ENCODE peak calls at places on chromosome 14, in six cellular contexts. D is amygdala; A is Calu3; Q is tibial artery; I is stimulated activated CD4-positive, alpha-beta T cell treated with anti-CD3 and anti-CD28 coated beads, Interleukin-15, amount 100 ng/mL, for 24 hours; B is activated naive CD8-positive, alpha-beta T cell treated with anti-CD3 and anti-CD28 coated beads for 36 hours. W is an unnamed sample.

GRCh38 chr14:73231874-73232851 is 5.1 kb upstream of the PAPLN start:
- DNase-seq in D (no peak), A (peak; percentile 60), Q (no peak), I (no peak), B (peak; percentile 24), W (no peak)

GRCh38 chr14:92897922-92898599 is 24.9 kb upstream of the CHGA start:
- DNase-seq in D (no peak), A (no peak), Q (no peak), I (peak; percentile 67), B (peak; percentile 64), W (no peak)

GRCh38 chr14:102047808-102048540 is 38.9 kb downstream of the HSP90AA1 start:
- DNase-seq in D (no peak), A (no peak), Q (no peak), I (no peak), B (no peak), W (no peak)

GRCh38 chr14:74077401-74077800 is 6.9 kb downstream of the ALDH6A1 start:
- DNase-seq in D (no peak), A (no peak), Q (no peak), I (no peak), B (no peak), W (no peak)

GRCh38 chr14:51917186-51917585 is 56.8 kb downstream of the GNG2 start:
- DNase-seq in D (no peak), A (no peak), Q (no peak), I (no peak), B (no peak), W (no peak)

GRCh38 chr14:94366146-94366887 is 22.1 kb downstream of the SERPINA1 start:
- DNase-seq in D (no peak), A (peak; percentile 36), Q (no peak), I (no peak), B (no peak), W (no peak)

GRCh38 chr14:96249016-96249415 is 7.0 kb upstream of the BDKRB1 start:
- DNase-seq in D (no peak), A (no peak), Q (peak; percentile 61), I (no peak), B (no peak), W (peak; percentile 91)

GRCh38 chr14:60757617-60758016 is 23.1 kb downstream of the MNAT1 start:
- DNase-seq in D (no peak), A (no peak), Q (no peak), I (no peak), B (no peak), W (no peak)

GRCh38 chr14:25122188-25122587 is 72.2 kb upstream of the STXBP6 start:
- DNase-seq in D (no peak), A (no peak), Q (no peak), I (no peak), B (no peak), W (no peak)

GRCh38 chr14:54653764-54654469 is 87.0 kb downstream of the SAMD4A start:
- DNase-seq in D (no peak), A (no peak), Q (peak; percentile 43), I (no peak), B (no peak), W (peak; percentile 76)

GRCh38 chr14:49769171-49769570 is 1.2 kb downstream of the KLHDC2 start:
- DNase-seq in D (no peak), A (peak; percentile 23), Q (no peak), I (no peak), B (no peak), W (no peak)

GRCh38 chr14:77088645-77089044 is 9.4 kb upstream of the CIPC start:
- DNase-seq in D (no peak), A (no peak), Q (no peak), I (no peak), B (no peak), W (no peak)

GRCh38 chr14:61268797-61269196 is 12.3 kb downstream of the TMEM30B start:
- DNase-seq in D (no peak), A (no peak), Q (no peak), I (no peak), B (no peak), W (no peak)

GRCh38 chr14:101982621-101983020 is 18.2 kb downstream of the DYNC1H1 start:
- DNase-seq in D (no peak), A (no peak), Q (no peak), I (no peak), B (no peak), W (no peak)

GRCh38 chr14:105528197-105528858 is 1.9 kb downstream of the TMEM121 start:
- DNase-seq in D (peak; percentile 58), A (peak; percentile 85), Q (peak; percentile 64), I (peak; percentile 88), B (peak; percentile 87), W (peak; percentile 47)

GRCh38 chr14:51447411-51447810 is 204.3 kb upstream of the FRMD6 start:
- DNase-seq in D (no peak), A (no peak), Q (no peak), I (no peak), B (no peak), W (no peak)

GRCh38 chr14:87567926-87568325 is 425.1 kb downstream of the GALC start:
- DNase-seq in D (no peak), A (no peak), Q (no peak), I (no peak), B (no peak), W (no peak)

GRCh38 chr14:71209888-71210287 is 302.6 kb downstream of the PCNX1 start:
- DNase-seq in D (no peak), A (no peak), Q (no peak), I (no peak), B (no peak), W (no peak)

GRCh38 chr14:103485504-103485903 is 37.1 kb downstream of the CKB start:
- DNase-seq in D (no peak), A (no peak), Q (no peak), I (no peak), B (no peak), W (no peak)

GRCh38 chr14:95313707-95314106 is 6.0 kb downstream of the CLMN start:
- DNase-seq in D (no peak), A (peak; percentile 56), Q (peak; percentile 84), I (no peak), B (no peak), W (peak; percentile 90)

GRCh38 chr14:42893183-42893582 is 1286.5 kb downstream of the LRFN5 start:
- DNase-seq in D (no peak), A (no peak), Q (no peak), I (no peak), B (no peak), W (no peak)

GRCh38 chr14:95956601-95957460 is 80.2 kb downstream of the TUNAR start:
- DNase-seq in D (no peak), A (no peak), Q (no peak), I (no peak), B (no peak), W (no peak)

GRCh38 chr14:22572562-22573058 is 16.4 kb downstream of the DAD1 start:
- DNase-seq in D (no peak), A (no peak), Q (no peak), I (no peak), B (no peak), W (peak; percentile 93)

GRCh38 chr14:100871234-100872186 is 32.0 kb downstream of the RTL1 start:
- DNase-seq in D (no peak), A (no peak), Q (no peak), I (peak; percentile 15), B (no peak), W (peak; percentile 45)

GRCh38 chr14:105854600-105855245 is 328.3 kb downstream of the TMEM121 start:
- DNase-seq in D (no peak), A (no peak), Q (peak; percentile 11), I (no peak), B (no peak), W (no peak)

GRCh38 chr14:43003845-43004244 is 1397.2 kb downstream of the LRFN5 start:
- DNase-seq in D (no peak), A (no peak), Q (no peak), I (no peak), B (no peak), W (no peak)

GRCh38 chr14:64812412-64812811 is 67.3 kb downstream of the SPTB start:
- DNase-seq in D (no peak), A (peak; percentile 74), Q (no peak), I (peak; percentile 39), B (peak; percentile 32), W (no peak)

GRCh38 chr14:94406910-94407309 is 18.5 kb upstream of the SERPINA1 start:
- DNase-seq in D (no peak), A (no peak), Q (no peak), I (no peak), B (no peak), W (no peak)

GRCh38 chr14:46580941-46581671 is 70.5 kb downstream of the RPL10L start:
- DNase-seq in D (no peak), A (peak; percentile 50), Q (no peak), I (peak; percentile 11), B (no peak), W (peak; percentile 17)

GRCh38 chr14:99660794-99661193 is 15.9 kb downstream of the HHIPL1 start:
- DNase-seq in D (no peak), A (no peak), Q (no peak), I (no peak), B (no peak), W (no peak)

GRCh38 chr14:105045710-105046326 is 19.4 kb downstream of the GPR132 start:
- DNase-seq in D (peak; percentile 47), A (no peak), Q (peak; percentile 86), I (peak; percentile 94), B (peak; percentile 92), W (peak; percentile 54)

GRCh38 chr14:60532442-60532841 is 23.5 kb downstream of the SIX6 start:
- DNase-seq in D (no peak), A (no peak), Q (no peak), I (no peak), B (no peak), W (no peak)